ENCODE peak calls at places on chromosomes 12 and 14, in nine cellular contexts. Z is WERI-Rb-1; Q is right cardiac atrium; C is head of caudate nucleus; L is stimulated activated CD8-positive, alpha-beta memory T cell treated with anti-CD3 and anti-CD28 coated beads, Interleukin-7, amount 100 ng/mL, for 4 hours; B is HS-27A; F is stimulated activated CD4-positive, alpha-beta T cell treated with anti-CD3 and anti-CD28 coated beads, Interleukin-2, amount 100 ng/mL, for 4 hours; Y is activated T-helper 1 cell treated with anti-CD3 and anti-CD28 coated beads, Interleukin-2, amount 50 U/mL, for 16 hours; N is DMS79 treated with DMSO at 0.1 percent for 48 hours. I is an unnamed sample.
A peak's percentile ranks its signal among the peaks of the same experiment; 100 is the strongest.

GRCh38 chr14:48726080-48726642 is 860.0 kb downstream of the RPS29 start:
- DNase-seq in Z (no peak), Q (no peak), C (no peak), L (no peak), B (no peak), F (no peak), Y (no peak), N (no peak), I (no peak)

GRCh38 chr12:113399490-113399889 is 4.2 kb downstream of the SDS start:
- DNase-seq in Z (no peak), Q (no peak), C (no peak), L (no peak), B (no peak), F (no peak), Y (no peak), N (no peak), I (no peak)

GRCh38 chr14:95023886-95024285 is 133.4 kb downstream of the DICER1 start:
- DNase-seq in Z (no peak), Q (no peak), C (no peak), L (no peak), B (no peak), F (no peak), Y (no peak), N (no peak), I (no peak)

GRCh38 chr14:73503648-73504047 is 12.9 kb downstream of the RIOX1 start:
- DNase-seq in Z (no peak), Q (no peak), C (no peak), L (no peak), B (no peak), F (no peak), Y (no peak), N (no peak), I (no peak)

GRCh38 chr14:36227802-36228201 is 51.3 kb upstream of the PTCSC3 start:
- DNase-seq in Z (no peak), Q (no peak), C (no peak), L (no peak), B (peak; percentile 66), F (no peak), Y (no peak), N (no peak), I (no peak)

GRCh38 chr14:99273724-99274345 is 1.8 kb upstream of the BCL11B start:
- DNase-seq in Z (peak; percentile 52), Q (peak; percentile 68), C (no peak), L (no peak), B (no peak), F (no peak), Y (no peak), N (peak; percentile 56), I (no peak)

GRCh38 chr12:53775478-53776145 is 23.8 kb upstream of the CISTR start:
- DNase-seq in Z (no peak), Q (peak; percentile 71), C (no peak), L (no peak), B (no peak), F (no peak), Y (no peak), N (no peak), I (peak; percentile 28)

GRCh38 chr14:20682435-20683124 is 1.8 kb upstream of the RNASE4 start:
- DNase-seq in Z (no peak), Q (peak; percentile 95), C (peak; percentile 92), L (peak; percentile 51), B (peak; percentile 92), F (peak; percentile 61), Y (peak; percentile 67), N (peak; percentile 94), I (peak; percentile 94)

GRCh38 chr12:108677381-108677780 is 43.7 kb upstream of the SELPLG start:
- DNase-seq in Z (no peak), Q (no peak), C (no peak), L (no peak), B (no peak), F (no peak), Y (no peak), N (no peak), I (no peak)

GRCh38 chr14:65243766-65244442 is 141.6 kb upstream of the MAX start:
- DNase-seq in Z (no peak), Q (no peak), C (no peak), L (no peak), B (no peak), F (no peak), Y (no peak), N (no peak), I (no peak)